ENCODE peak calls at places on chromosomes 6 and 20, in four cellular contexts. F is brain microvascular endothelial cell, V is small intestine, H is RWPE1. W is an unnamed sample.

GRCh38 chr6:123352705-123353104 is 284.0 kb downstream of the TRDN start:
- DNase-seq in F (no peak), V (no peak), H (no peak), W (no peak)

GRCh38 chr6:125114248-125114858 is 39.2 kb upstream of the TPD52L1 start:
- DNase-seq in F (peak), V (peak), H (peak), W (no peak)

GRCh38 chr6:38776515-38776914 is 61.4 kb downstream of the DNAH8 start:
- DNase-seq in F (peak), V (no peak), H (peak), W (no peak)

GRCh38 chr6:144343736-144344428 is 58.7 kb downstream of the UTRN start:
- DNase-seq in F (no peak), V (peak), H (no peak), W (no peak)

GRCh38 chr20:63217706-63218105 is 1.8 kb upstream of the YTHDF1 start:
- DNase-seq in F (no peak), V (no peak), H (no peak), W (no peak)

GRCh38 chr6:91031581-91031980 is 444.7 kb upstream of the MAP3K7 start:
- DNase-seq in F (no peak), V (no peak), H (no peak), W (no peak)

GRCh38 chr6:132798820-132799538 is 542 bp upstream of the SLC18B1 start:
- DNase-seq in F (peak), V (peak), H (peak), W (peak)

GRCh38 chr20:32481311-32482103 is 103.6 kb downstream of the NOL4L start:
- DNase-seq in F (no peak), V (peak), H (no peak), W (no peak)

GRCh38 chr6:148835920-148836441 is 89.2 kb downstream of the UST start:
- DNase-seq in F (peak), V (no peak), H (no peak), W (no peak)

GRCh38 chr6:76835289-76835688 is 628.0 kb downstream of the HTR1B start:
- DNase-seq in F (no peak), V (no peak), H (no peak), W (no peak)

GRCh38 chr6:38012573-38012972 is 193.0 kb downstream of the ZFAND3 start:
- DNase-seq in F (peak), V (peak), H (peak), W (peak)

GRCh38 chr6:6781172-6781876 is 192.8 kb downstream of the LY86 start:
- DNase-seq in F (peak), V (no peak), H (peak), W (no peak)

GRCh38 chr6:87473419-87473903 is 687 bp downstream of the SLC35A1 start:
- DNase-seq in F (peak), V (peak), H (peak), W (no peak)

GRCh38 chr6:157469378-157469777 is 88.4 kb downstream of the ZDHHC14 start:
- DNase-seq in F (no peak), V (no peak), H (peak), W (no peak)

GRCh38 chr20:52601295-52601971 is 370.7 kb upstream of the TSHZ2 start:
- DNase-seq in F (no peak), V (no peak), H (no peak), W (no peak)

GRCh38 chr6:127120787-127121636 is 2.5 kb downstream of the RSPO3 start:
- DNase-seq in F (peak), V (peak), H (peak), W (peak)

GRCh38 chr6:131430531-131430930 is 142.5 kb upstream of the ARG1 start:
- DNase-seq in F (no peak), V (no peak), H (no peak), W (no peak)

GRCh38 chr6:53300656-53301551 is 47.8 kb downstream of the ELOVL5 start:
- DNase-seq in F (no peak), V (peak), H (no peak), W (peak)
- H3K27ac ChIP-seq in F (peak), V (peak), H (peak), W (peak)

DNA sequence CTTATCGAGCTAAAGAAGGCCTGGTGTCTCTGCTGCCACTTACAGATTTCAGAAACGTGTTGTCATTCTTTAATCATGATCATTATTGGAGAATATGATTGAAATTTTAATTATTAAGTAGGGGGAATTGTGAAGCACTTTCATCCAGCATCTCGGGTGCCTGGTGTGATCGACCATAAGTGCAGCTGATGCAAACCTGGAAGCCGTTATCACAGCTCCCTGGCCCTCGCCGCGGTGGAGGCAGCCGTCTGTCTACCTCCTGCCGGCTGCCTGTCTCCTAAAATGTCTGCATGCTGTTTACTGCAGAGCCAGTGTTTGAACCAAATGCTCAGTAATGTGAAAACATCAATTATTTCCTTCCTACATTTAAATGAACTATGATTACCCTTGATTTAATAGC is 184.3 kb upstream of the AGPAT4 start:
- DNase-seq in F (no peak), V (no peak), H (no peak), W (no peak)
- H3K27ac ChIP-seq in F (no peak), V (no peak), H (no peak), W (no peak)

GRCh38 chr20:44552039-44552438 is 30.2 kb upstream of the SERINC3 start:
- DNase-seq in F (no peak), V (no peak), H (no peak), W (no peak)

GRCh38 chr20:44549123-44549522 is 27.3 kb upstream of the SERINC3 start:
- DNase-seq in F (no peak), V (no peak), H (no peak), W (no peak)

GRCh38 chr20:44552950-44553908 is 29.1 kb upstream of the PKIG start:
- DNase-seq in F (peak), V (no peak), H (peak), W (no peak)

GRCh38 chr20:44548171-44548678 is 26.4 kb upstream of the SERINC3 start:
- DNase-seq in F (no peak), V (no peak), H (no peak), W (no peak)

GRCh38 chr20:44552568-44552949 is 29.8 kb upstream of the PKIG start:
- DNase-seq in F (no peak), V (no peak), H (no peak), W (no peak)
- H3K27ac ChIP-seq in F (peak), V (peak), H (no peak), W (no peak)

DNA sequence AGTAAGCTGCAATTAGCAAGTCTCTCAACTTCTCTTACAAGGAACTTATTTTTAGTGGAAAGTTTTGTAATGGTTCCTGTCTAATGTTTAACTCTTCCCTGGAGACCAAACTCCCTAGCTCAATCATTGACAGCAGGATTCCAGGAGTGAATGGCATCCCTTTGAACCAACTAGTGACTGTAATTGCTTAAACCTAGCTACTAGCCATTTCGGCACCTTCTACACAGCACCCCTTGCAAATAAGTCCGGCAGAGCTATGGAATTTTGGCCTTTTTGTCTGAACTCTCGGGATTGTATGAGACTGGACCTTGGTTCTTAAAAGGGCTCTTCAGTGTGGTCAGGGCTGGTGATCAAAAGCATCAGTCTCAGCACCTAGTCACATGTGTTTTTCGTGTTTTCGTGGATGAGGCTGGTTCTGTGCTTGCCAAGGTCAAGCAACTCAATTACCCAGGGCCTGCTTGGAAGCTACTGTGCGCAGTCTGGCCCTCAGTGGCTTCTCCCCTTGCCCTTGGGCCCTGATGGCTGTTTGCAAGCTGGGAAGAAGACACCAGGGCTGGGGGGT is 135.3 kb upstream of the NEDD9 start:
- DNase-seq in F (no peak), V (no peak), H (no peak), W (no peak)
- H3K27ac ChIP-seq in F (no peak), V (no peak), H (no peak), W (no peak)

GRCh38 chr6:52596371-52597028 is 19.6 kb upstream of the TRAM2 start:
- DNase-seq in F (peak), V (no peak), H (no peak), W (no peak)
- H3K27ac ChIP-seq in F (peak), V (peak), H (no peak), W (no peak)

DNA sequence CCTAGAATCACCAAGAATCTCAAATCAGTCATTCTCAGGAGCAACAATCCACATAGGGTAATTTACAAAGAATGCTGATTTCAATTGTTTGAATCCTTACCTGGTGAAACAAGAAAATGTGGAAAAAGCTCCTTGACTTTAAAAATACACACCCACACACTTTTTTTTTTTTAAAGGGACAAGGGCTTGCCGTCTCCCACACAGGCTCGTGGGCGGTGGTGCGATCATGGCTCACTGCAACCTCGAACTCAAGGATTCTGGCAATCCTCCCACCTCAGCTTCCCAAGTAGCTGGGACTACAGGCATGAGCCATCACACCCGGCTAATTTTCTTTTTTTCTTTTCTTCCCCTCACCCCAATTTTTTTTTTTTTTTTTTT is 30.7 kb downstream of the PARD6B start:
- DNase-seq in F (no peak), V (no peak), H (no peak), W (no peak)
- H3K27ac ChIP-seq in F (peak), V (peak), H (peak), W (no peak)

GRCh38 chr20:58675146-58675584 is 17.4 kb upstream of the NPEPL1 start:
- DNase-seq in F (no peak), V (no peak), H (no peak), W (no peak)

GRCh38 chr20:58676161-58676560 is 16.4 kb upstream of the NPEPL1 start:
- DNase-seq in F (no peak), V (no peak), H (no peak), W (no peak)

GRCh38 chr20:58677205-58677604 is 15.4 kb upstream of the NPEPL1 start:
- DNase-seq in F (no peak), V (no peak), H (no peak), W (no peak)

GRCh38 chr20:58677808-58678207 is 14.8 kb upstream of the NPEPL1 start:
- DNase-seq in F (no peak), V (no peak), H (no peak), W (no peak)

DNA sequence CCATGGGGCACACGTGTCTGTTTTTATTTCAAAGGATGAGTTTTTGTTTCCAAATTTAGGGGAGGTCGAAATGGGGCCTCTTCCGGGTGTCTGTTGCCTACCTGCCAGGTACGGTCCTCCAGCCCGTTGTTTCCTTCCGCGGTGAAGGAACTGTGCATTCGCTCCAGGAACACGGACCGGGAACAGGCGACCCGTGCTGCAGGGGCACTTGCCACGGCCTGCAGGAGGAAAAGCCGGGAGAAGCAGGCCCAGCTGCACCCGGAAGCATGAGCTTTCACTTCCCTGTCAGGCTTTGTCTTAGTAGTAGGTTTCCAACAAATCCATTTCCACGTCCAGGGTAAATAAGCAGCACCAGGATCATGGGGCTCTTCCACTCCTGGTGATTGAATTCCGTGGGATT is 17.0 kb upstream of the NPEPL1 start:
- DNase-seq in F (no peak), V (no peak), H (no peak), W (no peak)
- H3K27ac ChIP-seq in F (no peak), V (no peak), H (no peak), W (no peak)